ENCODE peak calls at places on chromosome 5, in eight cellular contexts. One of them, this sample, is unnamed.

GRCh38 chr5:42579320-42579719 is 156.1 kb downstream of the GHR start:
- DNase-seq in foreskin fibroblast: peak
- DNase-seq in AG04450: no peak
- DNase-seq in IMR-90: no peak
- DNase-seq in neural progenitor cell: no peak
- DNase-seq in AG10803: no peak
- DNase-seq in kidney: no peak
- DNase-seq in psoas muscle: no peak
- DNase-seq in this sample: no peak

GRCh38 chr5:11719888-11720481 is 184.3 kb downstream of the CTNND2 start:
- DNase-seq in foreskin fibroblast: no peak
- DNase-seq in AG04450: no peak
- DNase-seq in IMR-90: no peak
- DNase-seq in neural progenitor cell: peak
- DNase-seq in AG10803: no peak
- DNase-seq in kidney: no peak
- DNase-seq in psoas muscle: no peak
- DNase-seq in this sample: no peak

GRCh38 chr5:32510860-32511259 is 66.3 kb upstream of the ZFR start:
- DNase-seq in foreskin fibroblast: no peak
- DNase-seq in AG04450: no peak
- DNase-seq in IMR-90: no peak
- DNase-seq in neural progenitor cell: no peak
- DNase-seq in AG10803: no peak
- DNase-seq in kidney: no peak
- DNase-seq in psoas muscle: no peak
- DNase-seq in this sample: no peak

GRCh38 chr5:60248900-60249299 is 355.4 kb upstream of the PDE4D start:
- DNase-seq in foreskin fibroblast: no peak
- DNase-seq in AG04450: no peak
- DNase-seq in IMR-90: no peak
- DNase-seq in neural progenitor cell: no peak
- DNase-seq in AG10803: no peak
- DNase-seq in kidney: no peak
- DNase-seq in psoas muscle: peak
- DNase-seq in this sample: no peak

GRCh38 chr5:1727571-1727970 is 72.1 kb downstream of the MRPL36 start:
- DNase-seq in foreskin fibroblast: no peak
- DNase-seq in AG04450: no peak
- DNase-seq in IMR-90: no peak
- DNase-seq in neural progenitor cell: peak
- DNase-seq in AG10803: no peak
- DNase-seq in kidney: peak
- DNase-seq in psoas muscle: no peak
- DNase-seq in this sample: no peak

GRCh38 chr5:137649228-137649890 is 86.5 kb downstream of the KLHL3 start:
- DNase-seq in foreskin fibroblast: peak
- DNase-seq in AG04450: peak
- DNase-seq in IMR-90: peak
- DNase-seq in neural progenitor cell: no peak
- DNase-seq in AG10803: peak
- DNase-seq in kidney: no peak
- DNase-seq in psoas muscle: no peak
- DNase-seq in this sample: peak

GRCh38 chr5:124238350-124238749 is 508.1 kb downstream of the ZNF608 start:
- DNase-seq in foreskin fibroblast: no peak
- DNase-seq in AG04450: no peak
- DNase-seq in IMR-90: no peak
- DNase-seq in neural progenitor cell: no peak
- DNase-seq in AG10803: no peak
- DNase-seq in kidney: no peak
- DNase-seq in psoas muscle: no peak
- DNase-seq in this sample: no peak

GRCh38 chr5:141835928-141836667 is 42.1 kb downstream of the PCDH1 start:
- DNase-seq in foreskin fibroblast: no peak
- DNase-seq in AG04450: no peak
- DNase-seq in IMR-90: peak
- DNase-seq in neural progenitor cell: no peak
- DNase-seq in AG10803: peak
- DNase-seq in kidney: peak
- DNase-seq in psoas muscle: no peak
- DNase-seq in this sample: no peak

GRCh38 chr5:177358333-177358939 is 712 bp downstream of the RGS14 start:
- DNase-seq in foreskin fibroblast: no peak
- DNase-seq in AG04450: no peak
- DNase-seq in IMR-90: no peak
- DNase-seq in neural progenitor cell: no peak
- DNase-seq in AG10803: no peak
- DNase-seq in kidney: no peak
- DNase-seq in psoas muscle: no peak
- DNase-seq in this sample: no peak

GRCh38 chr5:177355868-177356168 is 1.9 kb upstream of the RGS14 start:
- DNase-seq in foreskin fibroblast: no peak
- DNase-seq in AG04450: no peak
- DNase-seq in IMR-90: no peak
- DNase-seq in neural progenitor cell: no peak
- DNase-seq in AG10803: no peak
- DNase-seq in kidney: peak
- DNase-seq in psoas muscle: no peak
- DNase-seq in this sample: no peak

GRCh38 chr5:177357459-177358332 is at the start of gene RGS14:
- DNase-seq in foreskin fibroblast: no peak
- DNase-seq in AG04450: no peak
- DNase-seq in IMR-90: peak
- DNase-seq in neural progenitor cell: no peak
- DNase-seq in AG10803: peak
- DNase-seq in kidney: peak
- DNase-seq in psoas muscle: peak
- DNase-seq in this sample: no peak

GRCh38 chr5:177355162-177355867 is 2.4 kb upstream of the RGS14 start:
- DNase-seq in foreskin fibroblast: no peak
- DNase-seq in AG04450: no peak
- DNase-seq in IMR-90: no peak
- DNase-seq in neural progenitor cell: no peak
- DNase-seq in AG10803: no peak
- DNase-seq in kidney: peak
- DNase-seq in psoas muscle: no peak
- DNase-seq in this sample: no peak

GRCh38 chr5:177356756-177357458 is 817 bp upstream of the RGS14 start:
- DNase-seq in foreskin fibroblast: no peak
- DNase-seq in AG04450: no peak
- DNase-seq in IMR-90: no peak
- DNase-seq in neural progenitor cell: no peak
- DNase-seq in AG10803: no peak
- DNase-seq in kidney: peak
- DNase-seq in psoas muscle: no peak
- DNase-seq in this sample: no peak
- H3K4me3 ChIP-seq in foreskin fibroblast: no peak
- H3K4me3 ChIP-seq in AG04450: no peak
- H3K4me3 ChIP-seq in IMR-90: no peak
- H3K4me3 ChIP-seq in neural progenitor cell: no peak
- H3K4me3 ChIP-seq in AG10803: no peak
- H3K4me3 ChIP-seq in kidney: no peak
- H3K4me3 ChIP-seq in psoas muscle: no peak
- H3K4me3 ChIP-seq in this sample: no peak

DNA sequence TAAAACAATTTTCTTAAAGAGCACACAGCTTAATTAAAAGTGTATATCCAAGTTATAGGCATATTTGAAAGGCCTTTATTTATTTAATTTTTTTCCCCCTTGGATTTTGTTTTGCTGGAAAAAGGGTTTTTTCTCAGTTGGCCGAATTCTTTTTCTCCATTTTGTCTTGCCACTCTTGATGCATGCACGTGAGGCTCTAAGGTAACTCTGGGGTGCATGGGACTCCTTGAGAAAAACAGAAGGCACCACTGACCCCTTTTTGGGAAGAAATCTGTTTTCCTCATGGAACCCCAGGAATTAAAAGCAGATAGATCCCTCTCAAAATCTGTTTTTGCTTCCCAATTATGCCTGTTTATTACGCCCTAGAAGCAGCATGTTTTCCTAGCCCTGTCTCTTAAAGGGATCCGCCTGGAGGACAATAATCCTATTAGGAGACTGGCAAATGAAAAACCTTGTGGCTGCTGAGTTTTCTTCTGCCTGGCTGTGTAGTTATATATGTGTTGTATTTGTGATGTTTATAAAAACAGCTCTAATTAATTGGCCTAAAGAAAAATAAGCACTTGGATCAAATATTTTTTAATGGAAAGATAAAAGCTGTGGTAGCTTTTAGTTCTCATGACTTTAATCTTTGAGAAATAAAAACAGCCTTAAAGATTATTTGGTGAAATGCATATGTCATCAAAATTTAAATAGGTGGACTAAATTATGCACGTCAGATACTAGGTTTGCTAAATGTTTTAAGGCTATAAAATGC is 435.1 kb upstream of the CDH9 start:
- DNase-seq in foreskin fibroblast: no peak
- DNase-seq in AG04450: no peak
- DNase-seq in IMR-90: no peak
- DNase-seq in neural progenitor cell: peak
- DNase-seq in AG10803: no peak
- DNase-seq in kidney: no peak
- DNase-seq in psoas muscle: no peak
- DNase-seq in this sample: no peak
- H3K4me3 ChIP-seq in foreskin fibroblast: peak
- H3K4me3 ChIP-seq in AG04450: no peak
- H3K4me3 ChIP-seq in IMR-90: peak
- H3K4me3 ChIP-seq in neural progenitor cell: peak
- H3K4me3 ChIP-seq in AG10803: peak
- H3K4me3 ChIP-seq in kidney: no peak
- H3K4me3 ChIP-seq in psoas muscle: no peak
- H3K4me3 ChIP-seq in this sample: peak

GRCh38 chr5:150595466-150596031 is 44.9 kb upstream of the SYNPO start:
- DNase-seq in foreskin fibroblast: no peak
- DNase-seq in AG04450: no peak
- DNase-seq in IMR-90: no peak
- DNase-seq in neural progenitor cell: no peak
- DNase-seq in AG10803: no peak
- DNase-seq in kidney: no peak
- DNase-seq in psoas muscle: no peak
- DNase-seq in this sample: no peak
- H3K4me3 ChIP-seq in foreskin fibroblast: no peak
- H3K4me3 ChIP-seq in AG04450: no peak
- H3K4me3 ChIP-seq in IMR-90: no peak
- H3K4me3 ChIP-seq in neural progenitor cell: no peak
- H3K4me3 ChIP-seq in AG10803: no peak
- H3K4me3 ChIP-seq in kidney: no peak
- H3K4me3 ChIP-seq in psoas muscle: no peak
- H3K4me3 ChIP-seq in this sample: no peak

GRCh38 chr5:139711852-139712171 is 63.7 kb downstream of the CXXC5 start:
- DNase-seq in foreskin fibroblast: no peak
- DNase-seq in AG04450: no peak
- DNase-seq in IMR-90: no peak
- DNase-seq in neural progenitor cell: peak
- DNase-seq in AG10803: no peak
- DNase-seq in kidney: no peak
- DNase-seq in psoas muscle: no peak
- DNase-seq in this sample: no peak
- H3K4me3 ChIP-seq in foreskin fibroblast: no peak
- H3K4me3 ChIP-seq in AG04450: peak
- H3K4me3 ChIP-seq in IMR-90: no peak
- H3K4me3 ChIP-seq in neural progenitor cell: peak
- H3K4me3 ChIP-seq in AG10803: peak
- H3K4me3 ChIP-seq in kidney: peak
- H3K4me3 ChIP-seq in psoas muscle: peak
- H3K4me3 ChIP-seq in this sample: peak